ENCODE peak calls at places on chromosomes 13 and 19, in six cellular contexts. Q is H1, I is HCT116, H is GM12878, E is NT2/D1, T is HepG2. D is an unnamed sample.

GRCh38 chr13:40961224-40961623 is 57.9 kb downstream of the ELF1 start:
- DNase-seq in Q (no peak), I (no peak), H (no peak), E (no peak), T (no peak), D (no peak)

GRCh38 chr13:109144693-109145437 is 515.5 kb downstream of the MYO16 start:
- DNase-seq in Q (no peak), I (no peak), H (no peak), E (no peak), T (no peak), D (no peak)

GRCh38 chr13:89163081-89163480 is 1491.9 kb downstream of the SLITRK5 start:
- DNase-seq in Q (no peak), I (no peak), H (no peak), E (no peak), T (no peak), D (no peak)

GRCh38 chr19:5037936-5038335 is 69.0 kb downstream of the KDM4B start:
- DNase-seq in Q (no peak), I (no peak), H (no peak), E (no peak), T (no peak), D (no peak)

GRCh38 chr19:35566738-35567137 is 3.3 kb upstream of the ATP4A start:
- DNase-seq in Q (no peak), I (no peak), H (no peak), E (no peak), T (no peak), D (no peak)

GRCh38 chr13:82817133-82817532 is 1065.1 kb downstream of the SLITRK1 start:
- DNase-seq in Q (no peak), I (no peak), H (no peak), E (no peak), T (no peak), D (no peak)

GRCh38 chr13:52454459-52454824 is 836 bp upstream of the CKAP2 start:
- DNase-seq in Q (no peak), I (no peak), H (peak; percentile 69), E (no peak), T (no peak), D (no peak)

GRCh38 chr19:4051175-4052101 is 15.3 kb downstream of the ZBTB7A start:
- DNase-seq in Q (no peak), I (no peak), H (no peak), E (no peak), T (peak; percentile 44), D (no peak)

GRCh38 chr13:29621401-29621800 is 25.9 kb upstream of the SLC7A1 start:
- DNase-seq in Q (no peak), I (no peak), H (no peak), E (no peak), T (no peak), D (no peak)

GRCh38 chr13:112806761-112807652 is 117.2 kb downstream of the ATP11A start:
- DNase-seq in Q (no peak), I (no peak), H (no peak), E (no peak), T (no peak), D (no peak)

GRCh38 chr19:42386974-42387707 is 3.0 kb downstream of the CNFN start:
- DNase-seq in Q (no peak), I (peak; percentile 73), H (no peak), E (no peak), T (peak; percentile 63), D (peak; percentile 69)

GRCh38 chr13:50993908-50994307 is 84.3 kb downstream of the RNASEH2B start:
- DNase-seq in Q (no peak), I (no peak), H (no peak), E (no peak), T (no peak), D (no peak)

GRCh38 chr19:38657633-38658222 is 10.3 kb downstream of the ACTN4 start:
- DNase-seq in Q (no peak), I (peak; percentile 71), H (no peak), E (no peak), T (no peak), D (no peak)

GRCh38 chr13:109427695-109428094 is 358.7 kb downstream of the IRS2 start:
- DNase-seq in Q (no peak), I (no peak), H (no peak), E (no peak), T (no peak), D (no peak)

GRCh38 chr19:7685546-7686445 is 5.2 kb downstream of the TRAPPC5 start:
- DNase-seq in Q (no peak), I (no peak), H (no peak), E (no peak), T (no peak), D (no peak)

GRCh38 chr19:48249502-48250014 is 6.2 kb downstream of the CARD8 start:
- DNase-seq in Q (no peak), I (no peak), H (peak; percentile 78), E (no peak), T (no peak), D (no peak)

GRCh38 chr13:31775686-31776085 is 36.4 kb downstream of the RXFP2 start:
- DNase-seq in Q (no peak), I (no peak), H (no peak), E (no peak), T (no peak), D (no peak)

GRCh38 chr19:55691561-55692481 is 16.8 kb downstream of the EPN1 start:
- DNase-seq in Q (no peak), I (no peak), H (no peak), E (no peak), T (no peak), D (no peak)

GRCh38 chr19:1000095-1000494 is at the start of gene GRIN3B:
- DNase-seq in Q (no peak), I (peak; percentile 41), H (no peak), E (no peak), T (peak; percentile 43), D (peak; percentile 79)

GRCh38 chr13:36154567-36155231 is 23.5 kb upstream of the DCLK1 start:
- DNase-seq in Q (no peak), I (no peak), H (no peak), E (no peak), T (no peak), D (no peak)

GRCh38 chr19:48493718-48494515 is 17.7 kb downstream of the LMTK3 start:
- DNase-seq in Q (no peak), I (no peak), H (no peak), E (no peak), T (no peak), D (no peak)

GRCh38 chr13:48733739-48734329 is 80.1 kb downstream of the CYSLTR2 start:
- DNase-seq in Q (no peak), I (no peak), H (no peak), E (no peak), T (no peak), D (no peak)

GRCh38 chr19:19280561-19280960 is 7.5 kb upstream of the TM6SF2 start:
- DNase-seq in Q (no peak), I (no peak), H (no peak), E (no peak), T (no peak), D (no peak)

GRCh38 chr19:10270180-10270615 is 722 bp upstream of the ICAM1 start:
- DNase-seq in Q (no peak), I (no peak), H (no peak), E (no peak), T (no peak), D (peak; percentile 69)
- TF ChIP-seq ZNF274 in Q (no peak), I (no peak), H (no peak), E (no peak), T (no peak), D (no peak)

DNA sequence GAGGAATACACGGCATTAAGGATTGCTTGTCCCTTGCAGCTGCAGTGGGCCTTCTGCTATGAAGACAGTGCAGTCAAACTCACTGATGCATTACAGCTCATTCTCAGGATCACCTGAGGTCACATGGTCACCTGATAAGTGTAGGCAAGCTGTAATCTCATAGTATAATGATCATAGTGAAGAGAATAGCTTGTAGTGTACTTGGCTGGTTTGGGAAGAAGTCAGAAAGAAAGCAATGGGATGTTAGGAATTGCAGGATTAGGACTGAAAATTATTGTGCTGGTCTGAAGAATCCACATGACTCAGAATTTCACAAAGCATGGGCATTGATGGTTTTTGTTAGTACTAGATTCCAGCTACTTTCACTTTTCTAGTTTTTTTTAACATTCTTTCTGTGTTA is 76.7 kb downstream of the MBNL2 start:
- DNase-seq in Q (no peak), I (no peak), H (no peak), E (no peak), T (no peak), D (no peak)
- TF ChIP-seq ZNF274 in Q (no peak), I (no peak), H (no peak), E (no peak), T (no peak), D (no peak)

GRCh38 chr13:27789153-27789494 is 3.2 kb upstream of the GSX1 start:
- DNase-seq in Q (no peak), I (no peak), H (no peak), E (no peak), T (no peak), D (no peak)

GRCh38 chr13:27790523-27790922 is 1.8 kb upstream of the GSX1 start:
- DNase-seq in Q (no peak), I (no peak), H (no peak), E (no peak), T (no peak), D (no peak)

GRCh38 chr13:27789495-27790303 is 2.6 kb upstream of the GSX1 start:
- DNase-seq in Q (no peak), I (no peak), H (no peak), E (no peak), T (peak; percentile 20), D (no peak)

GRCh38 chr13:27791146-27791900 is 960 bp upstream of the GSX1 start:
- DNase-seq in Q (no peak), I (no peak), H (no peak), E (no peak), T (no peak), D (no peak)

DNA sequence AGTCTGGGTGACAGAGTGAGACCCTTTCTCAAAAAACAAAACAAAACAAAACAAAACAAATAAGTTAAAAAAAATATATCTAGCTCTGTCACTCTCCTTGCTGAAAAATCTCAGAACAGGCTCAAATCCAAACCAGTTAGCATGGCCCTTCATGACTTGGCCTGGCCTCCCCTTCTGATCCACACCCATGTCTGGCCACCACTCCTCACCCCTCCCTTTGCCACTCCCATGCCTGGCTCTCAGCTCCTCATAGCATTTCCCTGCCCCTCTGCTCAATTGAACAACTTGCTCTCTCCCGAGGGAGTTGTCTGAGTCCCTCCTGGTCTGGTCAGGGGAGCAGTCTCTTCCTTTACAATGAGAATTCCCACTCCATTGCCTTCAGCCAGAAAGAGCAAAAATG is 4.0 kb upstream of the GSX1 start:
- DNase-seq in Q (no peak), I (no peak), H (no peak), E (no peak), T (no peak), D (no peak)
- TF ChIP-seq ZNF274 in Q (no peak), I (no peak), H (no peak), E (no peak), T (no peak), D (no peak)

GRCh38 chr19:18279266-18279515 is 2.2 kb downstream of the JUND start:
- DNase-seq in Q (no peak), I (no peak), H (no peak), E (no peak), T (no peak), D (no peak)

GRCh38 chr19:18280247-18281081 is 958 bp downstream of the JUND start:
- DNase-seq in Q (no peak), I (no peak), H (no peak), E (no peak), T (peak; percentile 52), D (peak; percentile 85)

GRCh38 chr19:18281082-18282020 is at the start of gene JUND:
- DNase-seq in Q (peak; percentile 90), I (peak; percentile 93), H (peak; percentile 88), E (peak; percentile 96), T (peak; percentile 92), D (peak; percentile 87)

GRCh38 chr19:18279516-18280246 is 1.7 kb downstream of the JUND start:
- DNase-seq in Q (peak; percentile 81), I (peak; percentile 83), H (peak; percentile 78), E (peak; percentile 95), T (peak; percentile 93), D (peak; percentile 85)

GRCh38 chr19:18278521-18279265 is 2.7 kb downstream of the JUND start:
- DNase-seq in Q (no peak), I (no peak), H (no peak), E (no peak), T (no peak), D (peak; percentile 49)
- TF ChIP-seq ZNF274 in Q (no peak), I (no peak), H (no peak), E (no peak), T (no peak), D (no peak)